ENCODE peak calls at places on chromosomes 4 and X, in nine cellular contexts. One of them, this sample, is unnamed.

GRCh38 chr4:40395908-40396806 is 61.0 kb downstream of the CHRNA9 start:
- DNase-seq in T follicular helper cell: no peak
- DNase-seq in NCI-H1092 treated with DMSO at 0.1 percent for 48 hours: peak
- DNase-seq in chondrocyte: no peak
- DNase-seq in mesothelial cell of epicardium: no peak
- DNase-seq in AG04449: no peak
- DNase-seq in upper lobe of right lung: peak
- DNase-seq in activated CD8-positive, alpha-beta memory T cell treated with anti-CD3 and anti-CD28 coated beads for 48 hours: no peak
- DNase-seq in HT1080: peak
- DNase-seq in this sample: no peak

GRCh38 chrX:68746988-68747387 is 81.8 kb upstream of the EFNB1 start:
- DNase-seq in T follicular helper cell: no peak
- DNase-seq in NCI-H1092 treated with DMSO at 0.1 percent for 48 hours: no peak
- DNase-seq in chondrocyte: no peak
- DNase-seq in mesothelial cell of epicardium: no peak
- DNase-seq in AG04449: no peak
- DNase-seq in upper lobe of right lung: no peak
- DNase-seq in activated CD8-positive, alpha-beta memory T cell treated with anti-CD3 and anti-CD28 coated beads for 48 hours: no peak
- DNase-seq in HT1080: no peak
- DNase-seq in this sample: no peak

GRCh38 chr4:165814256-165815010 is 58.6 kb upstream of the TLL1 start:
- DNase-seq in T follicular helper cell: no peak
- DNase-seq in NCI-H1092 treated with DMSO at 0.1 percent for 48 hours: no peak
- DNase-seq in chondrocyte: no peak
- DNase-seq in mesothelial cell of epicardium: no peak
- DNase-seq in AG04449: no peak
- DNase-seq in upper lobe of right lung: no peak
- DNase-seq in activated CD8-positive, alpha-beta memory T cell treated with anti-CD3 and anti-CD28 coated beads for 48 hours: no peak
- DNase-seq in HT1080: no peak
- DNase-seq in this sample: no peak

GRCh38 chrX:3815896-3816664 is 102.6 kb upstream of the PRKX start:
- DNase-seq in T follicular helper cell: peak
- DNase-seq in NCI-H1092 treated with DMSO at 0.1 percent for 48 hours: peak
- DNase-seq in chondrocyte: no peak
- DNase-seq in mesothelial cell of epicardium: peak
- DNase-seq in AG04449: no peak
- DNase-seq in upper lobe of right lung: peak
- DNase-seq in activated CD8-positive, alpha-beta memory T cell treated with anti-CD3 and anti-CD28 coated beads for 48 hours: peak
- DNase-seq in HT1080: peak
- DNase-seq in this sample: peak

GRCh38 chrX:133254666-133255065 is 36.5 kb upstream of the TFDP3 start:
- DNase-seq in T follicular helper cell: no peak
- DNase-seq in NCI-H1092 treated with DMSO at 0.1 percent for 48 hours: no peak
- DNase-seq in chondrocyte: no peak
- DNase-seq in mesothelial cell of epicardium: no peak
- DNase-seq in AG04449: peak
- DNase-seq in upper lobe of right lung: no peak
- DNase-seq in activated CD8-positive, alpha-beta memory T cell treated with anti-CD3 and anti-CD28 coated beads for 48 hours: no peak
- DNase-seq in HT1080: peak
- DNase-seq in this sample: no peak

GRCh38 chr4:175309041-175309440 is 390.9 kb downstream of the ADAM29 start:
- DNase-seq in T follicular helper cell: no peak
- DNase-seq in NCI-H1092 treated with DMSO at 0.1 percent for 48 hours: no peak
- DNase-seq in chondrocyte: no peak
- DNase-seq in mesothelial cell of epicardium: no peak
- DNase-seq in AG04449: no peak
- DNase-seq in upper lobe of right lung: no peak
- DNase-seq in activated CD8-positive, alpha-beta memory T cell treated with anti-CD3 and anti-CD28 coated beads for 48 hours: no peak
- DNase-seq in HT1080: peak
- DNase-seq in this sample: no peak

GRCh38 chrX:29308726-29309125 is 721.5 kb downstream of the IL1RAPL1 start:
- DNase-seq in T follicular helper cell: no peak
- DNase-seq in NCI-H1092 treated with DMSO at 0.1 percent for 48 hours: no peak
- DNase-seq in chondrocyte: no peak
- DNase-seq in mesothelial cell of epicardium: no peak
- DNase-seq in AG04449: no peak
- DNase-seq in upper lobe of right lung: no peak
- DNase-seq in activated CD8-positive, alpha-beta memory T cell treated with anti-CD3 and anti-CD28 coated beads for 48 hours: no peak
- DNase-seq in HT1080: no peak
- DNase-seq in this sample: no peak

GRCh38 chr4:87166296-87166854 is 54.0 kb downstream of the KLHL8 start:
- DNase-seq in T follicular helper cell: no peak
- DNase-seq in NCI-H1092 treated with DMSO at 0.1 percent for 48 hours: no peak
- DNase-seq in chondrocyte: no peak
- DNase-seq in mesothelial cell of epicardium: no peak
- DNase-seq in AG04449: no peak
- DNase-seq in upper lobe of right lung: no peak
- DNase-seq in activated CD8-positive, alpha-beta memory T cell treated with anti-CD3 and anti-CD28 coated beads for 48 hours: no peak
- DNase-seq in HT1080: no peak
- DNase-seq in this sample: no peak

GRCh38 chrX:51891821-51892551 is 1.4 kb upstream of the MAGED1 start:
- DNase-seq in T follicular helper cell: no peak
- DNase-seq in NCI-H1092 treated with DMSO at 0.1 percent for 48 hours: peak
- DNase-seq in chondrocyte: peak
- DNase-seq in mesothelial cell of epicardium: no peak
- DNase-seq in AG04449: peak
- DNase-seq in upper lobe of right lung: no peak
- DNase-seq in activated CD8-positive, alpha-beta memory T cell treated with anti-CD3 and anti-CD28 coated beads for 48 hours: no peak
- DNase-seq in HT1080: no peak
- DNase-seq in this sample: peak

GRCh38 chrX:21963736-21964135 is 23.2 kb downstream of the SMS start:
- DNase-seq in T follicular helper cell: no peak
- DNase-seq in NCI-H1092 treated with DMSO at 0.1 percent for 48 hours: no peak
- DNase-seq in chondrocyte: no peak
- DNase-seq in mesothelial cell of epicardium: no peak
- DNase-seq in AG04449: no peak
- DNase-seq in upper lobe of right lung: no peak
- DNase-seq in activated CD8-positive, alpha-beta memory T cell treated with anti-CD3 and anti-CD28 coated beads for 48 hours: no peak
- DNase-seq in HT1080: no peak
- DNase-seq in this sample: no peak

GRCh38 chrX:19715711-19716638 is 171.4 kb downstream of the SH3KBP1 start:
- DNase-seq in T follicular helper cell: no peak
- DNase-seq in NCI-H1092 treated with DMSO at 0.1 percent for 48 hours: peak
- DNase-seq in chondrocyte: no peak
- DNase-seq in mesothelial cell of epicardium: no peak
- DNase-seq in AG04449: no peak
- DNase-seq in upper lobe of right lung: no peak
- DNase-seq in activated CD8-positive, alpha-beta memory T cell treated with anti-CD3 and anti-CD28 coated beads for 48 hours: no peak
- DNase-seq in HT1080: peak
- DNase-seq in this sample: peak

GRCh38 chr4:3190549-3190948 is 58.4 kb upstream of the MSANTD1 start:
- DNase-seq in T follicular helper cell: no peak
- DNase-seq in NCI-H1092 treated with DMSO at 0.1 percent for 48 hours: no peak
- DNase-seq in chondrocyte: no peak
- DNase-seq in mesothelial cell of epicardium: no peak
- DNase-seq in AG04449: no peak
- DNase-seq in upper lobe of right lung: no peak
- DNase-seq in activated CD8-positive, alpha-beta memory T cell treated with anti-CD3 and anti-CD28 coated beads for 48 hours: no peak
- DNase-seq in HT1080: no peak
- DNase-seq in this sample: no peak